ENCODE peak calls at places on chromosomes 5 and 9, in seven cellular contexts. U, R, X, S, P, B and D are unnamed samples. For H3K4me1, the result is how much of the 10 kb centered on the place peaks cover.

GRCh38 chr5:141326088-141326854 is 4.0 kb upstream of the PCDHGA1 start:
- DNase-seq in U (peak), R (peak), X (peak), S (peak), P (peak), B (no peak), D (peak)

GRCh38 chr5:76715484-76715733 is 517 bp upstream of the F2R start:
- DNase-seq in U (no peak), R (no peak), X (no peak), S (no peak), P (no peak), B (no peak), D (no peak)

GRCh38 chr9:105706156-105706555 is 11.8 kb downstream of the TMEM38B start:
- DNase-seq in U (no peak), R (no peak), X (no peak), S (no peak), P (no peak), B (no peak), D (no peak)

GRCh38 chr5:454936-455335 is 12.0 kb downstream of the EXOC3 start:
- DNase-seq in U (no peak), R (no peak), X (no peak), S (no peak), P (no peak), B (no peak), D (no peak)

GRCh38 chr9:115264333-115264732 is 146.4 kb upstream of the TNC start:
- DNase-seq in U (no peak), R (no peak), X (peak), S (no peak), P (no peak), B (no peak), D (no peak)

GRCh38 chr5:116229131-116229530 is 144.3 kb downstream of the COMMD10 start:
- DNase-seq in U (no peak), R (no peak), X (no peak), S (no peak), P (no peak), B (no peak), D (no peak)

GRCh38 chr9:115022760-115023434 is 92.5 kb upstream of the TNFSF8 start:
- DNase-seq in U (no peak), R (no peak), X (peak), S (no peak), P (no peak), B (no peak), D (peak)

GRCh38 chr5:172902497-172903472 is 56.4 kb upstream of the RPL26L1 start:
- DNase-seq in U (peak), R (peak), X (peak), S (peak), P (peak), B (peak), D (peak)

GRCh38 chr5:105506692-105507277 is 1944.2 kb upstream of the NUDT12 start:
- DNase-seq in U (peak), R (peak), X (no peak), S (no peak), P (peak), B (peak), D (peak)

GRCh38 chr5:151198861-151199260 is 25.0 kb downstream of the CCDC69 start:
- DNase-seq in U (no peak), R (no peak), X (no peak), S (no peak), P (no peak), B (no peak), D (no peak)

GRCh38 chr9:70111042-70111602 is 67.5 kb downstream of the MAMDC2 start:
- DNase-seq in U (peak), R (peak), X (peak), S (peak), P (peak), B (peak), D (peak)

GRCh38 chr5:31585519-31586270 is 53.2 kb upstream of the PDZD2 start:
- DNase-seq in U (no peak), R (no peak), X (peak), S (no peak), P (no peak), B (no peak), D (no peak)

GRCh38 chr9:132877818-132878694 is at the start of gene AK8:
- DNase-seq in U (peak), R (peak), X (peak), S (peak), P (peak), B (peak), D (peak)

GRCh38 chr9:97307091-97307490 is 368 bp upstream of the CCDC180 start:
- DNase-seq in U (no peak), R (peak), X (peak), S (peak), P (peak), B (no peak), D (no peak)

GRCh38 chr9:22921742-22922141 is 475.1 kb downstream of the DMRTA1 start:
- DNase-seq in U (no peak), R (no peak), X (no peak), S (no peak), P (no peak), B (no peak), D (no peak)

GRCh38 chr5:178487911-178488310 is 102.3 kb downstream of the COL23A1 start:
- DNase-seq in U (no peak), R (peak), X (no peak), S (no peak), P (no peak), B (no peak), D (no peak)

GRCh38 chr5:149496166-149496565 is 55.1 kb downstream of the CSNK1A1 start:
- DNase-seq in U (no peak), R (no peak), X (no peak), S (no peak), P (no peak), B (no peak), D (no peak)

GRCh38 chr9:109403766-109404320 is 83.0 kb upstream of the EPB41L4B start:
- DNase-seq in U (no peak), R (no peak), X (peak), S (no peak), P (no peak), B (no peak), D (no peak)

GRCh38 chr9:109403116-109403515 is 82.3 kb upstream of the EPB41L4B start:
- DNase-seq in U (no peak), R (no peak), X (peak), S (no peak), P (no peak), B (no peak), D (no peak)

GRCh38 chr9:109399258-109399767 is 78.5 kb upstream of the EPB41L4B start:
- DNase-seq in U (no peak), R (no peak), X (no peak), S (no peak), P (no peak), B (no peak), D (no peak)

GRCh38 chr9:109401169-109401989 is 80.5 kb upstream of the EPB41L4B start:
- DNase-seq in U (peak), R (peak), X (peak), S (peak), P (peak), B (peak), D (peak)

DNA sequence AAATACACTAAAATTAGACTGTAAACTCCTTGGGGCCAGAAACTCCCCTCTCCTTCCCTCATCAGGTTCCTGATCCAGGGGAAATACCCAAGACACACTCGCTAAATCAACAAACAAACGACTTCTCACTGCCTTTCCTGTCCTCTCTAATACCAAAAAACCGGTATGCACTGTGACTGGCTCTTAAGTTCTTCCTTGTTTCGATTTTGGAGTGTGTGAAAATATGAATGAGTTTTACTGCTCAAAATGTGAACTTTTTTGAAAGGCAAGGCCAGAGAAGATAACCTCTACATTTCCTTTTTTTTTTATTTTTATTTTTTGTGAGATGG is 81.1 kb upstream of the EPB41L4B start:
- DNase-seq in U (no peak), R (no peak), X (no peak), S (no peak), P (no peak), B (no peak), D (peak)
- TF ChIP-seq EZH2phosphoT487 in U (no peak), R (no peak), X (no peak), S (no peak), P (no peak), B (no peak), D (no peak)

DNA sequence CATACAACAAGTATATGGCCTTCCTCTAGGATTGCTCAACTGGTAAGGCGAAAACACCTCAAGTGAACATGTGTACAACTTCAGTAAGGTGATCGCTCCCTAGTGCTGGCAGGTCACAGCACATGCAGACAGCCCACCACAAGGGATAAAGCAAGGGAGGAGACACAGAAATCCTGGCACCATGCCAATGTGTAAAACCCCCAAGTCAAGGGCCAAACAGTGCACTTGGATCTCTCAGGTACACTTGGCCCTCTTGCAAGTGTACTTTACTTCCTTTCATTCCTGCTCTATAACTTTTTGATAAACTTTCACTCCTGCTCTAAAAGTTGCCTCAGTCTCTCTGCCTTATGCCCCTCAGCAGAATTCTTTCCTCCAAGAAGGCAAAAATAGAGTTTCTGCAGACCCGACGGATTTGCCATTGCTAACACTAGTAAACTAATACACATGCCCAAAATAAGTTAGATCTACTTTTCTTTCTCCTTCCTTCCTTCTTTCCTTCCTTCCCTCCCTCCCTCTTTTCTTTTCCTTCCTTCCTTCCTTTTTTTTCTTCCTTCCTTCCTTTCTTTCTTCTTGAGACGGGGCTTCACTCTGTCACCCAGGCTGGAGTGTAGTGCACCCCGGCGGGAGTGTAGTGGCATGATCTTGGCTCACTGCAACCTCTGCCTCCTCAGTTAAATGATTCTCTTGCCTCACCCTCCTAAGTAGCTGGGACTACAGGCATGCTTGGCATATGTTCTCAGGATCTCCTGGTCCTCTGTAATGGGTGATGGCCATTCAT is 6.8 kb upstream of the LNPEP start:
- DNase-seq in U (peak), R (no peak), X (no peak), S (no peak), P (no peak), B (no peak), D (no peak)
- H3K4me1 ChIP-seq in U (half or more), R (under half), X (under half), S (under half), P (under half), B (under half), D (under half)

GRCh38 chr5:10330511-10331105 is 22.9 kb upstream of the MARCHF6 start:
- DNase-seq in U (no peak), R (no peak), X (peak), S (no peak), P (no peak), B (no peak), D (no peak)
- H2AFZ ChIP-seq in U (no peak), R (no peak), X (peak), S (no peak), P (no peak), B (no peak), D (no peak)

GRCh38 chr5:121853853-121854252 is 2.2 kb downstream of the FTMT start:
- DNase-seq in U (no peak), R (no peak), X (no peak), S (no peak), P (no peak), B (no peak), D (no peak)

GRCh38 chr5:121850272-121850671 is 1.4 kb upstream of the FTMT start:
- DNase-seq in U (no peak), R (no peak), X (no peak), S (no peak), P (no peak), B (no peak), D (no peak)

GRCh38 chr5:121851643-121852574 is at the start of gene FTMT:
- DNase-seq in U (no peak), R (no peak), X (no peak), S (no peak), P (no peak), B (no peak), D (no peak)
- TF ChIP-seq EZH2phosphoT487 in U (no peak), R (no peak), X (no peak), S (no peak), P (no peak), B (no peak), D (no peak)

GRCh38 chr5:176536902-176537607 is at the start of gene RNF44:
- DNase-seq in U (peak), R (peak), X (peak), S (peak), P (peak), B (peak), D (peak)

GRCh38 chr5:176540476-176540899 is 3.3 kb upstream of the RNF44 start:
- DNase-seq in U (no peak), R (no peak), X (no peak), S (no peak), P (no peak), B (no peak), D (no peak)

GRCh38 chr5:176538985-176539384 is 1.8 kb upstream of the RNF44 start:
- DNase-seq in U (no peak), R (no peak), X (no peak), S (no peak), P (no peak), B (no peak), D (no peak)

GRCh38 chr5:176537608-176538504 is 654 bp upstream of the RNF44 start:
- DNase-seq in U (peak), R (peak), X (peak), S (peak), P (peak), B (peak), D (peak)

DNA sequence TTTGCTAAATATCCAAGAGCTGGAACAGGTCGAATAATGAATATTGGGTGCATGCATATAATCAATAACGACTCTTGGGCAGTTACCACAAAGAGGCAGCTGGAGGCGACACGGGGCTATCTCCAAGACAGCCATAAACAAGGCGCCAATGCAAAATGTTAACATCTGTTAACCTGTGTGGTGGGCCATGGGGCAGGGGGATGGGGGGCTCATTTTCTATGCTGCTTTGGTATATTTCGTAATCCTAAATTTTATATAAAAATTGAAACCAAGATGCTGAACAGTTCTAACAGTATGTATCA is 1.3 kb upstream of the RNF44 start:
- DNase-seq in U (no peak), R (peak), X (no peak), S (no peak), P (peak), B (no peak), D (no peak)
- H3K4me1 ChIP-seq in U (half or more), R (under half), X (under half), S (under half), P (under half), B (under half), D (under half)